ENCODE peak calls at places on chromosome 9, in six cellular contexts. One of them, this sample, is unnamed.

GRCh38 chr9:136013524-136014034 is 52.4 kb upstream of the UBAC1 start:
- DNase-seq in neuronal stem cell: no peak
- DNase-seq in mesenchymal stem cell: no peak
- DNase-seq in IMR-90: no peak
- DNase-seq in mesendoderm: no peak
- DNase-seq in H9: no peak
- DNase-seq in this sample: no peak

GRCh38 chr9:75410405-75410804 is 322.1 kb downstream of the OSTF1 start:
- DNase-seq in H9: no peak
- DNase-seq in IMR-90: no peak
- DNase-seq in neuronal stem cell: no peak
- DNase-seq in mesendoderm: peak
- DNase-seq in mesenchymal stem cell: no peak
- DNase-seq in this sample: no peak

GRCh38 chr9:93899609-93900435 is 55.3 kb downstream of the BARX1 start:
- DNase-seq in H9: no peak
- DNase-seq in IMR-90: no peak
- DNase-seq in mesendoderm: no peak
- DNase-seq in neuronal stem cell: no peak
- DNase-seq in mesenchymal stem cell: no peak
- DNase-seq in this sample: no peak

GRCh38 chr9:135551031-135551430 is 5.1 kb downstream of the OBP2A start:
- DNase-seq in IMR-90: no peak
- DNase-seq in mesendoderm: no peak
- DNase-seq in neuronal stem cell: no peak
- DNase-seq in mesenchymal stem cell: no peak
- DNase-seq in H9: no peak
- DNase-seq in this sample: no peak

GRCh38 chr9:121764371-121764730 is 112.9 kb downstream of the DAB2IP start:
- DNase-seq in neuronal stem cell: no peak
- DNase-seq in mesendoderm: no peak
- DNase-seq in mesenchymal stem cell: no peak
- DNase-seq in IMR-90: no peak
- DNase-seq in H9: no peak
- DNase-seq in this sample: no peak

GRCh38 chr9:137873408-137873807 is 4.2 kb upstream of the CACNA1B start:
- DNase-seq in mesenchymal stem cell: no peak
- DNase-seq in IMR-90: no peak
- DNase-seq in neuronal stem cell: no peak
- DNase-seq in mesendoderm: no peak
- DNase-seq in H9: no peak
- DNase-seq in this sample: no peak

GRCh38 chr9:124139001-124139400 is 118.7 kb upstream of the NEK6 start:
- DNase-seq in mesendoderm: no peak
- DNase-seq in IMR-90: peak
- DNase-seq in neuronal stem cell: no peak
- DNase-seq in mesenchymal stem cell: peak
- DNase-seq in H9: no peak
- DNase-seq in this sample: no peak

GRCh38 chr9:135737840-135738521 is 36.0 kb downstream of the KCNT1 start:
- DNase-seq in IMR-90: no peak
- DNase-seq in H9: no peak
- DNase-seq in mesenchymal stem cell: no peak
- DNase-seq in neuronal stem cell: no peak
- DNase-seq in mesendoderm: no peak
- DNase-seq in this sample: no peak

DNA sequence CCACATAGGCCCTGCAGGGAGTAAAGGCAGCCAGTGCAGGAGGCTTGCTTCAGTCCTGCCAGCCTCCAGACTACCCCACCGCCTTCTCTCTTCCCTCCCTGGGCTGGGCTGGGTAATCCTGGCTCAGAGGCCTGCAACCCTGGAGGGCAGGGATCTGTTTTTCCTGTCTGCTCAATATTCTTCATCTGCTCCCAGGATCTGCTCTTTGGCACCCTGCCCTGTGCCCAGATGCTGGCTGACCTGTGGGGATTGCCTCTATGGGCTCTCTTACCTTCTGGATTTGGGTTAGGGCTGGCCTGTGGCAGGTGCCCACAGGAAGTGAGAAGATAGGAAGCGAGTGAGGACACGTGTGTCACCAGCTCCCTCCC is 7.3 kb upstream of the ANGPTL2 start:
- DNase-seq in mesendoderm: no peak
- DNase-seq in H9: no peak
- DNase-seq in mesenchymal stem cell: no peak
- DNase-seq in IMR-90: no peak
- DNase-seq in neuronal stem cell: no peak
- DNase-seq in this sample: no peak
- H3K27ac ChIP-seq in mesendoderm: no peak
- H3K27ac ChIP-seq in H9: no peak
- H3K27ac ChIP-seq in mesenchymal stem cell: no peak
- H3K27ac ChIP-seq in IMR-90: no peak
- H3K27ac ChIP-seq in neuronal stem cell: no peak
- H3K27ac ChIP-seq in this sample: no peak

GRCh38 chr9:32823101-32823500 is 39.8 kb downstream of the TMEM215 start:
- DNase-seq in IMR-90: no peak
- DNase-seq in neuronal stem cell: no peak
- DNase-seq in mesendoderm: no peak
- DNase-seq in H9: no peak
- DNase-seq in mesenchymal stem cell: no peak
- DNase-seq in this sample: no peak
- H2BK15ac ChIP-seq in IMR-90: no peak
- H2BK15ac ChIP-seq in neuronal stem cell: no peak
- H2BK15ac ChIP-seq in mesendoderm: no peak
- H2BK15ac ChIP-seq in H9: no peak
- H2BK15ac ChIP-seq in mesenchymal stem cell: no peak
- H2BK15ac ChIP-seq in this sample: no peak

GRCh38 chr9:127698985-127699670 is 7.7 kb upstream of the CFAP157 start:
- DNase-seq in H9: peak
- DNase-seq in mesendoderm: peak
- DNase-seq in neuronal stem cell: peak
- DNase-seq in mesenchymal stem cell: peak
- DNase-seq in IMR-90: peak
- DNase-seq in this sample: peak
- H3K27ac ChIP-seq in H9: no peak
- H3K27ac ChIP-seq in mesendoderm: no peak
- H3K27ac ChIP-seq in neuronal stem cell: no peak
- H3K27ac ChIP-seq in mesenchymal stem cell: no peak
- H3K27ac ChIP-seq in IMR-90: peak
- H3K27ac ChIP-seq in this sample: no peak

DNA sequence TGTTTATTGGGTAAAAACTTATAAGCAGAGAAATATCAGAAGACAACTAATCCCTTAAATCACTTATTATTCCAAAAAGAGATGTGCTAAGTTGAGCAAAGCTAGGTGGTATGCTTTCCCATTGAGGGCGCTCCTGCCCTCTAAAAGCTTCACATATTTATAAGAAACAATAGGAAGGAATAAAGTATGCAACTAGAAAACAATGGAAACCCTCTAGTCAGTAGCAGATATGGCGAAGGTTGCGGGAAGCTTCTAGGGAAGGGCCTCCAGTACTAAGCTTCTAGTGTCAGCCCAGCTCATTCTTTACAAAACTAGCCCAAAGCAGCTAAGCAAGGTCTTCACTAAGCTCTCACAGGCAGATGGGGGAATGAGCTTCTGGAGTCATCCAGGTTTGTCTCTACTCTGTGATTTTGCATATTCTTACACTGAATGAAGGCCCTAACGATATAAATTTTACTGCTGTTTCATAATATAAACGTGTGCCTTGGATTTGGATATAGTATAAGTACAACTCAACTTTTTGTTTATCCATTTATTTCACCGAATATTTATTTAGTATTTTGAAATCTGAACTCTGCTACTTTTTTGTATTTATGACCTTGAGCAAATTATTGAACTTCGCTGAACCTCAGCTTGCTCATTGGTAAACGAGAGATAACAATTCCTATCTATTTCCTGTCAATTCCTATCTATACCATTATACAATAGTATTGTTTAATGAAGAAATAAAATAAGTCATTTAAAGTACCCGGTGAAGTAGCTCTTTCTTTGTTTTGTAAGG is 571.4 kb downstream of the ELAVL2 start:
- DNase-seq in IMR-90: no peak
- DNase-seq in mesenchymal stem cell: no peak
- DNase-seq in mesendoderm: peak
- DNase-seq in neuronal stem cell: no peak
- DNase-seq in H9: peak
- DNase-seq in this sample: no peak
- H2BK15ac ChIP-seq in IMR-90: no peak
- H2BK15ac ChIP-seq in mesenchymal stem cell: no peak
- H2BK15ac ChIP-seq in mesendoderm: no peak
- H2BK15ac ChIP-seq in neuronal stem cell: no peak
- H2BK15ac ChIP-seq in H9: no peak
- H2BK15ac ChIP-seq in this sample: no peak

GRCh38 chr9:99832558-99832864 is 10.8 kb downstream of the NR4A3 start:
- DNase-seq in H9: no peak
- DNase-seq in IMR-90: no peak
- DNase-seq in mesenchymal stem cell: peak
- DNase-seq in mesendoderm: no peak
- DNase-seq in neuronal stem cell: no peak
- DNase-seq in this sample: no peak
- H3K27ac ChIP-seq in H9: no peak
- H3K27ac ChIP-seq in IMR-90: no peak
- H3K27ac ChIP-seq in mesenchymal stem cell: no peak
- H3K27ac ChIP-seq in mesendoderm: no peak
- H3K27ac ChIP-seq in neuronal stem cell: no peak
- H3K27ac ChIP-seq in this sample: no peak

GRCh38 chr9:20726144-20726543 is 42.1 kb downstream of the FOCAD start:
- DNase-seq in neuronal stem cell: no peak
- DNase-seq in mesendoderm: no peak
- DNase-seq in IMR-90: no peak
- DNase-seq in H9: no peak
- DNase-seq in mesenchymal stem cell: no peak
- DNase-seq in this sample: no peak
- H2BK15ac ChIP-seq in neuronal stem cell: no peak
- H2BK15ac ChIP-seq in mesendoderm: no peak
- H2BK15ac ChIP-seq in IMR-90: no peak
- H2BK15ac ChIP-seq in H9: no peak
- H2BK15ac ChIP-seq in mesenchymal stem cell: no peak
- H2BK15ac ChIP-seq in this sample: no peak

DNA sequence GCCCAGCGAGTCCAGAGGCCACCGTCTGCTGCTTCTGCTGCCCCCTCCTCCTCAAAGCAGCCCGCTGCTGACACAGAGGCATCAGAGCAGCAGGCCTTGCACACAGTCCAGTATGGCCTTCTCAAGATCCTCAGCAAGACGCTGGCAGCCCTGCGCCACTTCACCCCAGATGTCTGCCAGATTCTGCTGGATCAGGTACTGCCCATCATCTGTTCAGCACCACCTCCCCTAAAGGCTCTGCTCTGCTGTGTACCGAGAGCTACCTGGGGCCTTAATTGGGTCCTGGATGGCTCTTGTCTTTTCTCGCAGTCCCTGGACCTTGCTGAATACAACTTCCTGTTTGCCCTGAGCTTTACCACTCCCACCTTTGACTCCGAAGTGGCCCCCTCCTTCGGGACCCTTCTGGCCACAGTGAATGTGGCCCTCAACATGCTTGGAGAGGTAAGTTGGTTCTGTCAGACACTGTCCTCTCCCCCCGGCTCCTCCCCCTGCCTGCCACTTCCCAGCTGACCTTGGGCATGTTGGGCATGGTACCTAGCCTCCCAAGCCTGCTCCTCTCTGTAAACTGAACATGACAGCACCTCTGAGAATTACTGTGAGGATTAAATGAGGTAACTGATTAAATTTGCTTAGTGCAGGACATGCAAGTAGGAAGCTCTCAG is 22.7 kb downstream of the SH3GLB2 start:
- DNase-seq in mesenchymal stem cell: no peak
- DNase-seq in IMR-90: no peak
- DNase-seq in mesendoderm: no peak
- DNase-seq in neuronal stem cell: no peak
- DNase-seq in H9: no peak
- DNase-seq in this sample: no peak
- H3K27ac ChIP-seq in mesenchymal stem cell: no peak
- H3K27ac ChIP-seq in IMR-90: no peak
- H3K27ac ChIP-seq in mesendoderm: no peak
- H3K27ac ChIP-seq in neuronal stem cell: no peak
- H3K27ac ChIP-seq in H9: no peak
- H3K27ac ChIP-seq in this sample: no peak

GRCh38 chr9:98081477-98082219 is 25.1 kb downstream of the NANS start:
- DNase-seq in mesenchymal stem cell: peak
- DNase-seq in H9: no peak
- DNase-seq in mesendoderm: no peak
- DNase-seq in neuronal stem cell: no peak
- DNase-seq in IMR-90: peak
- DNase-seq in this sample: no peak
- H2BK15ac ChIP-seq in mesenchymal stem cell: no peak
- H2BK15ac ChIP-seq in H9: no peak
- H2BK15ac ChIP-seq in mesendoderm: no peak
- H2BK15ac ChIP-seq in neuronal stem cell: no peak
- H2BK15ac ChIP-seq in IMR-90: no peak
- H2BK15ac ChIP-seq in this sample: no peak

This sample was measured in H1.